ENCODE peak calls at places on chromosomes 4 and X, in six cellular contexts. One of them, this sample, is unnamed.

GRCh38 chrX:320126-320783 is 1.7 kb upstream of the GTPBP6 start:
- DNase-seq in NB4: peak
- DNase-seq in suprapubic skin: peak
- DNase-seq in ovary: no peak
- DNase-seq in IMR-90: peak
- DNase-seq in GM12878: no peak
- DNase-seq in this sample: peak

GRCh38 chr4:142354794-142355416 is 491.2 kb downstream of the INPP4B start:
- DNase-seq in ovary: no peak
- DNase-seq in suprapubic skin: no peak
- DNase-seq in NB4: peak
- DNase-seq in IMR-90: no peak
- DNase-seq in GM12878: no peak
- DNase-seq in this sample: no peak

GRCh38 chr4:173168396-173169177 is at the start of gene GALNT7:
- DNase-seq in GM12878: no peak
- DNase-seq in suprapubic skin: peak
- DNase-seq in ovary: peak
- DNase-seq in NB4: peak
- DNase-seq in IMR-90: peak
- DNase-seq in this sample: peak

GRCh38 chr4:8171941-8172924 is 13.6 kb upstream of the ABLIM2 start:
- DNase-seq in IMR-90: peak
- DNase-seq in suprapubic skin: no peak
- DNase-seq in ovary: no peak
- DNase-seq in GM12878: peak
- DNase-seq in NB4: no peak
- DNase-seq in this sample: no peak

GRCh38 chr4:3676907-3677495 is 89.2 kb upstream of the ADRA2C start:
- DNase-seq in GM12878: no peak
- DNase-seq in ovary: no peak
- DNase-seq in IMR-90: no peak
- DNase-seq in NB4: no peak
- DNase-seq in suprapubic skin: peak
- DNase-seq in this sample: no peak

GRCh38 chr4:4842476-4843441 is 16.7 kb upstream of the MSX1 start:
- DNase-seq in IMR-90: no peak
- DNase-seq in GM12878: no peak
- DNase-seq in suprapubic skin: peak
- DNase-seq in ovary: no peak
- DNase-seq in NB4: no peak
- DNase-seq in this sample: peak

GRCh38 chr4:140315970-140316369 is 57.5 kb upstream of the SCOC start:
- DNase-seq in ovary: no peak
- DNase-seq in NB4: no peak
- DNase-seq in suprapubic skin: no peak
- DNase-seq in IMR-90: no peak
- DNase-seq in GM12878: no peak
- DNase-seq in this sample: no peak

GRCh38 chr4:41525129-41525528 is 12.8 kb upstream of the LIMCH1 start:
- DNase-seq in ovary: no peak
- DNase-seq in IMR-90: peak
- DNase-seq in NB4: no peak
- DNase-seq in GM12878: no peak
- DNase-seq in suprapubic skin: no peak
- DNase-seq in this sample: no peak

GRCh38 chr4:78481180-78481579 is 70.4 kb upstream of the ANXA3 start:
- DNase-seq in NB4: no peak
- DNase-seq in suprapubic skin: no peak
- DNase-seq in ovary: no peak
- DNase-seq in GM12878: no peak
- DNase-seq in IMR-90: peak
- DNase-seq in this sample: peak

GRCh38 chrX:46577116-46578005 is 3.8 kb downstream of the CHST7 start:
- DNase-seq in ovary: no peak
- DNase-seq in GM12878: no peak
- DNase-seq in IMR-90: peak
- DNase-seq in suprapubic skin: no peak
- DNase-seq in NB4: no peak
- DNase-seq in this sample: peak

GRCh38 chrX:107826286-107827136 is 845 bp downstream of the MID2 start:
- DNase-seq in IMR-90: peak
- DNase-seq in ovary: peak
- DNase-seq in GM12878: no peak
- DNase-seq in NB4: peak
- DNase-seq in suprapubic skin: no peak
- DNase-seq in this sample: no peak

GRCh38 chrX:47143894-47144625 is 442 bp downstream of the NDUFB11 start:
- DNase-seq in GM12878: peak
- DNase-seq in ovary: peak
- DNase-seq in IMR-90: peak
- DNase-seq in NB4: no peak
- DNase-seq in suprapubic skin: no peak
- DNase-seq in this sample: peak

GRCh38 chrX:24862343-24862742 is 153.4 kb downstream of the ARX start:
- DNase-seq in GM12878: no peak
- DNase-seq in ovary: no peak
- DNase-seq in suprapubic skin: no peak
- DNase-seq in IMR-90: peak
- DNase-seq in NB4: no peak
- DNase-seq in this sample: no peak

GRCh38 chr4:54225671-54226398 is 3.3 kb upstream of the PDGFRA start:
- DNase-seq in GM12878: no peak
- DNase-seq in suprapubic skin: no peak
- DNase-seq in ovary: peak
- DNase-seq in NB4: no peak
- DNase-seq in IMR-90: no peak
- DNase-seq in this sample: no peak

GRCh38 chr4:28225005-28225404 is 1364.4 kb downstream of the STIM2 start:
- DNase-seq in IMR-90: peak
- DNase-seq in NB4: peak
- DNase-seq in ovary: no peak
- DNase-seq in GM12878: no peak
- DNase-seq in suprapubic skin: no peak
- DNase-seq in this sample: no peak

GRCh38 chr4:30719363-30720020 is 677 bp upstream of the PCDH7 start:
- DNase-seq in IMR-90: peak
- DNase-seq in ovary: peak
- DNase-seq in NB4: peak
- DNase-seq in GM12878: no peak
- DNase-seq in suprapubic skin: peak
- DNase-seq in this sample: peak

GRCh38 chr4:153207561-153207960 is 3.3 kb downstream of the TRIM2 start:
- DNase-seq in GM12878: no peak
- DNase-seq in suprapubic skin: no peak
- DNase-seq in ovary: no peak
- DNase-seq in IMR-90: peak
- DNase-seq in NB4: peak
- DNase-seq in this sample: no peak

GRCh38 chr4:25448379-25449109 is 71.5 kb downstream of the ANAPC4 start:
- DNase-seq in ovary: no peak
- DNase-seq in IMR-90: peak
- DNase-seq in suprapubic skin: no peak
- DNase-seq in NB4: no peak
- DNase-seq in GM12878: no peak
- DNase-seq in this sample: no peak

GRCh38 chr4:150348079-150348478 is 233.9 kb upstream of the MAB21L2 start:
- DNase-seq in IMR-90: peak
- DNase-seq in GM12878: no peak
- DNase-seq in ovary: no peak
- DNase-seq in NB4: peak
- DNase-seq in suprapubic skin: no peak
- DNase-seq in this sample: no peak

GRCh38 chr4:80407246-80407645 is 71.7 kb downstream of the CFAP299 start:
- DNase-seq in GM12878: no peak
- DNase-seq in NB4: no peak
- DNase-seq in IMR-90: peak
- DNase-seq in ovary: no peak
- DNase-seq in suprapubic skin: no peak
- DNase-seq in this sample: no peak

GRCh38 chr4:183941964-183942363 is 36.9 kb downstream of the STOX2 start:
- DNase-seq in IMR-90: no peak
- DNase-seq in ovary: no peak
- DNase-seq in GM12878: no peak
- DNase-seq in NB4: no peak
- DNase-seq in suprapubic skin: no peak
- DNase-seq in this sample: no peak

DNA sequence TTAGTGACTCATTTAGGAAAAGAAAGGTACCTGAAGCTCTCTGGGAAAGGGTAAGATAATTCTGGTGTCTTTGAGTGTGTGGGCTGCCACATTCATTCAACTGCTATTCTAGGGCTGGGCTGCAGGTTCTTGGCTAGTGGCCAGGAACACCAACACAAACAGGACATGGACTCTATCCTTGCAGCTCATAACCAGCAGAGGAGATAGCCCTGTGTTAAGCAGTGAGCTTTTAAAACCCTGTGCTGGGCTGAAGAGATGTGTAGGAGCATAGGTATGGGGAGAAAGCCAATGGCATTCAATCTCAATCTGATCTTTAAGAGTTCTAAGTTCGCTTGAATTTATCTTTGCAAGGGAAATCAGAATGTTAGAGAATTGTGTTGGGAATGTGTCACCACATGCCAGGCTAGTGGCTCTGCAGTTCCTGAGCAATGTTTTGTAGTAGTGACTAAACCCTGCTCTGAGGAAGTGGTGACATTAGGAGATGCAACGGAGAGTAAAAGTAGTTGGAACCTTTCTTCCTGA is 39.2 kb downstream of the SGMS2 start:
- DNase-seq in GM12878: no peak
- DNase-seq in ovary: no peak
- DNase-seq in NB4: no peak
- DNase-seq in IMR-90: peak
- DNase-seq in suprapubic skin: no peak
- DNase-seq in this sample: no peak
- TF ChIP-seq CTCF in GM12878: no peak
- TF ChIP-seq CTCF in ovary: no peak
- TF ChIP-seq CTCF in NB4: no peak
- TF ChIP-seq CTCF in IMR-90: no peak
- TF ChIP-seq CTCF in suprapubic skin: no peak
- TF ChIP-seq CTCF in this sample: no peak

DNA sequence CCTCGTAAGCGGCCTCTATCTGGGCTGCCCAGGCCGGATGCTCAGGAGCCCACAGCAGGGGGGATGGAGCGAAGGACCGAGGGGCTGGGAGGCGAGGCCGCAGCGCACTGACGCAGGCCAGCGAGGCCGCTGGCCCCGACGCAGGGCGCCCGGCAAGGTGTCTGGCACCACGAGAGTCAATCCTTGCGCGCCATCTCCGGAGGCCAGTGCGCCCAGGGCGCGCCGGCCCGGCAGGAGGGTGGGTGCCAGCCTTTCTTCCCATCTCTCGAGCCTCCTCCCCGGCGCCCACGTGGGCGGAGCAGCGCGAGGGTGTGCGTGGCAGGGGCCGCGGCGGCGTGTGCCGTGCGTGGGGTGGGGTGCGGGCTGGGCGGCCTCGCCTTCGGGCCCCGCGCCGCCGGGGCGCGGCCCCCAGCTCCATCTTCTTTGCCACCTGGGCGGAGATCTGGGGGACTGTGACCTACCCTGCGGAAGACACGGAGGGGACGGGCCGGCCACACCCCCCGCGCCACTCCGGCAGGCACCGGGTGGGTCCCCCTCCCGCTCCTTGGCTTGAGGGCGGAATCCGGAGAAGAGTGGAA is 916 bp downstream of the JAKMIP1 start:
- DNase-seq in ovary: no peak
- DNase-seq in NB4: no peak
- DNase-seq in IMR-90: no peak
- DNase-seq in GM12878: no peak
- DNase-seq in suprapubic skin: peak
- DNase-seq in this sample: peak
- H3K4me3 ChIP-seq in ovary: peak
- H3K4me3 ChIP-seq in NB4: no peak
- H3K4me3 ChIP-seq in IMR-90: no peak
- H3K4me3 ChIP-seq in GM12878: peak
- H3K4me3 ChIP-seq in suprapubic skin: peak
- H3K4me3 ChIP-seq in this sample: no peak

DNA sequence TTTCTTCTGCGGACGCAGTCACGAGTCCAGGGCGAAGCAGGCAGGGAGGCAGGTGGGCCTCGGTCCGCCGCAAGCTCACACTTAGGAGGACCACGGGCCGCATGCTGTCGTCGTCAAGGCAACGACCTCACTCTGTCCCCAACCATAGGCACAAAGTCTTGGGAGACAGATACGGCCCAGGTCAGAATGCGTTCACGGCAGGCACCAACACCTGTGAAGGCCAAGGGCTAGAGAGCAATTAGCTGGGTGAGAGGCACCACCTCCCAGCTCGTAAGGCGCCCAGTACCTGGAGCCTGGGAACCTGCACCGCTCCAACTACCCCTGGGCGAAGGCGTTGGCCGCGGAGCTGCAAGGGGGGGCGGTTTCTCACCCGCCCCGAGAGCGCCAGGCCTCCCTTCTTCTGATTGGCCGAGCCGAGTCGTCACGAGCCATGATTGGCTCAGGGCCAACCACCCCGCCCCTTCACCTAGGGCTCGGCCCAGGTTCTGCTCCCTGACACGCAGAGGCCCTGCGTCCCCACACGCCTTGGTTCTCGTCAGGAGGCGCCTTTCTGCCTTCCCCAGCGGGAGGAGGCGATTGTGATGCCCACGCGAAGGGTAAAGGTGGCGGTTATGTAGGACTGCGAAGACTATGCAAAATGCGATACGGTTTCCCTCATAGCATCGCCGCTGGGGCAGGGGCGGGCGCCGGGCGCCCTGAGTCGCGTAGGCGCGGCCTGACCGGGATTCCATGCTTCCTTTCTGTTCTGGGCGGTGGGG is at the start of gene CDKL2:
- DNase-seq in IMR-90: no peak
- DNase-seq in suprapubic skin: peak
- DNase-seq in ovary: peak
- DNase-seq in GM12878: peak
- DNase-seq in NB4: no peak
- DNase-seq in this sample: peak
- TF ChIP-seq POLR2A in IMR-90: no peak
- TF ChIP-seq POLR2A in suprapubic skin: no peak
- TF ChIP-seq POLR2A in ovary: no peak
- TF ChIP-seq POLR2A in GM12878: no peak
- TF ChIP-seq POLR2A in NB4: no peak
- TF ChIP-seq POLR2A in this sample: no peak

GRCh38 chr4:64156253-64156652 is 253.0 kb downstream of the TECRL start:
- DNase-seq in ovary: no peak
- DNase-seq in GM12878: no peak
- DNase-seq in IMR-90: no peak
- DNase-seq in suprapubic skin: no peak
- DNase-seq in NB4: no peak
- DNase-seq in this sample: no peak

GRCh38 chr4:64157397-64157796 is 251.9 kb downstream of the TECRL start:
- DNase-seq in NB4: no peak
- DNase-seq in suprapubic skin: no peak
- DNase-seq in GM12878: no peak
- DNase-seq in IMR-90: no peak
- DNase-seq in ovary: no peak
- DNase-seq in this sample: no peak

GRCh38 chr4:64158648-64159326 is 250.5 kb downstream of the TECRL start:
- DNase-seq in suprapubic skin: no peak
- DNase-seq in ovary: no peak
- DNase-seq in NB4: peak
- DNase-seq in GM12878: peak
- DNase-seq in IMR-90: peak
- DNase-seq in this sample: no peak
- TF ChIP-seq CTCF in suprapubic skin: no peak
- TF ChIP-seq CTCF in ovary: no peak
- TF ChIP-seq CTCF in NB4: peak
- TF ChIP-seq CTCF in GM12878: peak
- TF ChIP-seq CTCF in IMR-90: peak
- TF ChIP-seq CTCF in this sample: no peak

GRCh38 chrX:153708415-153708814 is 15.8 kb downstream of the BCAP31 start:
- DNase-seq in ovary: peak
- DNase-seq in suprapubic skin: peak
- DNase-seq in GM12878: no peak
- DNase-seq in IMR-90: peak
- DNase-seq in NB4: peak
- DNase-seq in this sample: peak
- H3K4me3 ChIP-seq in ovary: no peak
- H3K4me3 ChIP-seq in suprapubic skin: no peak
- H3K4me3 ChIP-seq in GM12878: no peak
- H3K4me3 ChIP-seq in IMR-90: no peak
- H3K4me3 ChIP-seq in NB4: no peak
- H3K4me3 ChIP-seq in this sample: no peak